ENCODE peak calls at places on chromosomes 16 and 17, in four cellular contexts. P is esophagus muscularis mucosa, I is H1, B is GM12878. G is an unnamed sample.
A peak's percentile ranks its signal among the peaks of the same experiment; 100 is the strongest.

GRCh38 chr16:4706871-4707270 is 13.5 kb downstream of the NUDT16L1 start:
- DNase-seq in P (no peak), I (no peak), B (no peak), G (no peak)

GRCh38 chr16:23064642-23065041 is 84.6 kb downstream of the USP31 start:
- DNase-seq in B (peak; percentile 53), I (no peak), P (peak; percentile 90), G (no peak)

GRCh38 chr17:50908860-50909764 is 43.0 kb upstream of the TOB1 start:
- DNase-seq in B (no peak), P (no peak), I (no peak), G (peak; percentile 79)

GRCh38 chr17:28747046-28747691 is 3.4 kb downstream of the TRAF4 start:
- DNase-seq in I (no peak), B (no peak), P (no peak), G (peak; percentile 73)

GRCh38 chr17:35807371-35808144 is 1.7 kb upstream of the TAF15 start:
- DNase-seq in I (no peak), B (no peak), P (no peak), G (no peak)

GRCh38 chr16:72986011-72986410 is 61.9 kb downstream of the ZFHX3 start:
- DNase-seq in P (peak; percentile 95), I (no peak), B (no peak), G (no peak)

GRCh38 chr16:64580558-64580957 is 541.3 kb downstream of the CDH11 start:
- DNase-seq in I (peak; percentile 1), P (no peak), B (no peak), G (no peak)

GRCh38 chr17:34383225-34383615 is 20.2 kb upstream of the CCL1 start:
- DNase-seq in B (no peak), I (no peak), P (no peak), G (peak; percentile 4)

GRCh38 chr16:54522596-54522995 is 236.0 kb upstream of the IRX3 start:
- DNase-seq in B (no peak), I (no peak), P (no peak), G (no peak)

GRCh38 chr16:28309811-28310311 is 17.5 kb downstream of the SBK1 start:
- DNase-seq in P (no peak), B (no peak), I (no peak), G (peak; percentile 92)

GRCh38 chr17:4980644-4981216 is 6.7 kb downstream of the CAMTA2 start:
- DNase-seq in I (no peak), B (no peak), P (no peak), G (no peak)

GRCh38 chr17:52754838-52755237 is 596.3 kb upstream of the CA10 start:
- DNase-seq in P (no peak), I (no peak), B (no peak), G (no peak)

GRCh38 chr17:63082273-63082861 is 116.3 kb downstream of the TANC2 start:
- DNase-seq in P (no peak), B (no peak), I (no peak), G (no peak)

GRCh38 chr16:88301886-88302285 is 80.9 kb upstream of the ZNF469 start:
- DNase-seq in I (no peak), B (no peak), P (no peak), G (no peak)

GRCh38 chr16:49194499-49195260 is 87.0 kb downstream of the CBLN1 start:
- DNase-seq in P (peak; percentile 86), B (no peak), I (no peak), G (no peak)

GRCh38 chr16:76800196-76800595 is 390.8 kb upstream of the MON1B start:
- DNase-seq in B (no peak), P (no peak), I (no peak), G (no peak)

GRCh38 chr17:80636356-80637285 is 92.0 kb downstream of the RPTOR start:
- DNase-seq in P (no peak), B (no peak), I (no peak), G (no peak)

GRCh38 chr17:57927048-57927723 is 28.0 kb downstream of the CUEDC1 start:
- DNase-seq in P (no peak), I (no peak), B (no peak), G (no peak)

GRCh38 chr16:24737391-24737871 is 8.0 kb downstream of the TNRC6A start:
- DNase-seq in B (no peak), P (no peak), I (no peak), G (no peak)

GRCh38 chr16:49605536-49606241 is 232.1 kb downstream of the C16orf78 start:
- DNase-seq in I (no peak), P (no peak), B (no peak), G (peak; percentile 58)

GRCh38 chr17:56863974-56864373 is 30.0 kb downstream of the DGKE start:
- DNase-seq in B (no peak), P (no peak), I (no peak), G (no peak)

GRCh38 chr16:57959804-57960203 is 11.1 kb downstream of the CNGB1 start:
- DNase-seq in B (no peak), P (no peak), I (no peak), G (no peak)

GRCh38 chr16:733382-734207 is 6.7 kb downstream of the HAGHL start:
- DNase-seq in B (no peak), P (no peak), I (no peak), G (peak; percentile 75)

GRCh38 chr16:27945233-27945975 is 118.1 kb downstream of the GSG1L start:
- DNase-seq in B (no peak), P (no peak), I (no peak), G (no peak)

GRCh38 chr17:27559996-27560481 is 70.9 kb upstream of the LGALS9 start:
- DNase-seq in B (no peak), I (no peak), P (no peak), G (peak; percentile 76)

GRCh38 chr16:56748191-56748590 is 18.3 kb downstream of the NUP93 start:
- DNase-seq in P (no peak), B (no peak), I (no peak), G (no peak)

GRCh38 chr17:36463916-36464764 is 22.3 kb upstream of the ZNHIT3 start:
- DNase-seq in I (peak; percentile 69), B (no peak), P (no peak), G (peak; percentile 76)

GRCh38 chr16:11347831-11348230 is 2.6 kb downstream of the RMI2 start:
- DNase-seq in I (no peak), B (no peak), P (no peak), G (no peak)

GRCh38 chr16:11348737-11349598 is 3.7 kb downstream of the RMI2 start:
- DNase-seq in B (no peak), I (no peak), P (no peak), G (no peak)

GRCh38 chr16:11342021-11342855 is 3.0 kb upstream of the RMI2 start:
- DNase-seq in I (no peak), B (no peak), P (no peak), G (no peak)

GRCh38 chr16:11346700-11347319 is 1.6 kb downstream of the RMI2 start:
- DNase-seq in I (no peak), P (no peak), B (no peak), G (no peak)

DNA sequence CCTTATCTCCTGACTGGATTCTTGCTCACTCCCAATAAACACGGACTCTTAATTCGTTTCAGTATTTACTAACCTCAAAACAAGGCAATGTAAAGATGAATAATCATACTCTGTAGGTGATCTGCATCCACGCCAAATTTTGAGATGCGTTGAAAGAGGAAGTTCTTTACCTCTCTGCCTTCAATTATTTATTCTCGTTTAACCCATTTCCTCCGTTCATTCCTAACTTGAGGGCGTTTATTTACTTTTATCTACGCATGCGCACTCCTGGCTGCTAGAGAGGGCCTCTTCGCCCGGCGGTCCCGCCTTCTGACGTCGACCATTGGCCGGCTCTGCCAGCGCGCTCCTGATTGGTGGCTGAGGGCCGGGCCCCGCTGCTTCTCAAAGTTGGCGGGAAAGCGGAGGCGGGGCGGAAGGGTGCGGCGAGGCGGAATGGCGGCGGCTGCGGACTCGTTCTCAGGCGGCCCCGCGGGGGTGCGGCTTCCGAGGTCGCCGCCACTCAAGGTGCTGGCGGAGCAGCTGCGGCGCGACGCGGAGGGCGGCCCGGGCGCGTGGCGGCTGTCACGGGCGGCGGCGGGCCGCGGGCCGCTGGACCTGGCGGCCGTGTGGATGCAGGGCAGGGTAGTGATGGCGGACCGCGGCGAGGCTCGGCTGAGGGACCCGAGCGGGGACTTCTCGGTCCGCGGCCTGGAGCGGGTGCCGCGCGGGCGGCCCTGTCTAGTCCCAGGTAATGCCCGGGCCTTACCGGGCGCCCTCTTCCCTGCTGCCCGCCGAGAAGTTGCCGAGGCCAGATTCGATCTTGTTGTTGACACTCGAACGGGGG is at the start of gene RMI2:
- DNase-seq in P (peak; percentile 98), I (peak; percentile 84), B (peak; percentile 77), G (peak; percentile 97)
- TF ChIP-seq POLR2A in P (no peak), I (peak; percentile 79), B (peak; percentile 88), G (no peak)

GRCh38 chr17:38451840-38452529 is 23.7 kb downstream of the ARHGAP23 start:
- DNase-seq in B (no peak), I (peak; percentile 88), P (no peak), G (no peak)

GRCh38 chr17:38450699-38451029 is 22.4 kb downstream of the ARHGAP23 start:
- DNase-seq in I (no peak), B (no peak), P (no peak), G (no peak)

GRCh38 chr17:38449364-38449763 is 21.1 kb downstream of the ARHGAP23 start:
- DNase-seq in B (no peak), P (no peak), I (no peak), G (no peak)

GRCh38 chr17:38452719-38453118 is 24.5 kb downstream of the ARHGAP23 start:
- DNase-seq in B (no peak), I (no peak), P (no peak), G (no peak)

GRCh38 chr17:38451030-38451839 is 23.0 kb downstream of the ARHGAP23 start:
- DNase-seq in I (peak; percentile 93), B (no peak), P (no peak), G (no peak)
- TF ChIP-seq POLR2AphosphoS5 in I (peak; percentile 72), B (no peak), P (peak; percentile 67), G (peak; percentile 64)

DNA sequence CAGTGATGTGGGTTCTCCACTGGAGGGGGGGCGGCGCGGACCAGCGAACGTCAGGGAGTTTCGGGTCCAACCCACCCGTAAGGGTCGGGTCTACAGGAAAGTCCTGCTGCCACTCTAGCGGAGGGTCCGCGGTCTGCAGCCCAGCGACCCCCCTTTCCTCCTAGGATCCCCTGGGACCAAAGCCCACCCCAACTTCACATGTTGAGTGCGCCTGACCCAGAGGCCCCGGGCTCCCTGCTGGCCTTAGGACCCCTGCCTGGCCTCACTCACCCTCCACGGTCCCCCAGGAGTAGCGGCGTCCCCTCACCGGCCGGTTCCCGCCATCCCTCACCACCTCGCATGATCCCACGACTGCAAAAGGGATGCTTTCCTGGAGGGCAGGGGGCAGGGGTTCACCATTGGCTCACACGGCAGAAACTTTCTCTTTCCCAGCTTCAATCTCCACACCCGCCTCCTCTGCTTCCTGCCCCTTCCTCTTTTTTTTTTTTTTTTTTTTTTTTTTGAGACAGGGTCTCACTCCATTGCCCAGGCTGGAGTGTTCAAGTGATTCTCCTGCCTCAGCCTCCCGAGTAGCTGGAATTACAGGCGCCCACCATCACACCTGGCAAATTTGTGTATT is 3.1 kb downstream of the SEPTIN1 start:
- DNase-seq in I (no peak), P (no peak), B (no peak), G (no peak)
- TF ChIP-seq CTCF in I (no peak), P (no peak), B (no peak), G (no peak)

GRCh38 chr16:86681440-86681838 is 103.1 kb downstream of the FOXL1 start:
- DNase-seq in P (no peak), I (no peak), B (no peak), G (no peak)
- TF ChIP-seq POLR2A in P (no peak), I (no peak), B (no peak), G (no peak)